ENCODE peak calls at places on chromosome 6, in nine cellular contexts. Y, Q, F, J, X, R, T, U and D are unnamed samples.

GRCh38 chr6:132400641-132401119 is 595 bp downstream of the MOXD1 start:
- DNase-seq in F (no peak), U (no peak), Y (peak; percentile 10), Q (no peak), J (no peak), T (peak; percentile 17), X (no peak), R (no peak), D (no peak)

GRCh38 chr6:107460074-107460631 is 789 bp upstream of the PDSS2 start:
- DNase-seq in J (no peak), Q (no peak), Y (no peak), X (peak; percentile 45), U (peak; percentile 49), F (no peak), R (no peak), T (no peak), D (no peak)

GRCh38 chr6:29294499-29294914 is 7.0 kb upstream of the OR14J1 start:
- DNase-seq in R (no peak), X (no peak), U (no peak), Q (no peak), T (no peak), F (no peak), J (no peak), Y (no peak), D (peak; percentile 41)

GRCh38 chr6:46044876-46045617 is 29.4 kb upstream of the CLIC5 start:
- DNase-seq in U (peak; percentile 32), Y (peak; percentile 67), Q (no peak), J (no peak), F (no peak), T (no peak), R (no peak), X (peak; percentile 87), D (peak; percentile 47)

GRCh38 chr6:48626421-48626820 is 515.4 kb upstream of the PTCHD4 start:
- DNase-seq in Y (no peak), R (no peak), Q (no peak), J (no peak), U (no peak), F (no peak), X (no peak), T (no peak), D (no peak)

GRCh38 chr6:45445749-45446454 is 68.2 kb upstream of the SUPT3H start:
- DNase-seq in F (no peak), Y (peak; percentile 99), T (peak; percentile 17), J (peak; percentile 61), U (peak; percentile 99), Q (peak; percentile 15), R (no peak), X (peak; percentile 99), D (peak; percentile 81)

GRCh38 chr6:132399376-132400074 is 1.8 kb downstream of the MOXD1 start:
- DNase-seq in T (no peak), Q (no peak), R (no peak), U (no peak), J (no peak), Y (peak; percentile 39), F (no peak), X (peak; percentile 36), D (no peak)

GRCh38 chr6:38127284-38127683 is 307.8 kb downstream of the ZFAND3 start:
- DNase-seq in F (no peak), U (no peak), J (no peak), T (no peak), Q (no peak), X (no peak), R (no peak), Y (no peak), D (no peak)

GRCh38 chr6:102402635-102403329 is 1009.3 kb downstream of the GRIK2 start:
- DNase-seq in Y (no peak), J (no peak), Q (no peak), R (no peak), U (no peak), F (no peak), X (no peak), T (no peak), D (no peak)

GRCh38 chr6:53857318-53858094 is 62.7 kb downstream of the LRRC1 start:
- DNase-seq in U (peak; percentile 24), R (no peak), Y (no peak), J (no peak), F (no peak), Q (no peak), X (no peak), T (no peak), D (no peak)

GRCh38 chr6:32668226-32668747 is 1.8 kb upstream of the HLA-DQB1 start:
- DNase-seq in X (peak; percentile 34), T (peak; percentile 30), Y (no peak), R (peak; percentile 94), U (no peak), Q (no peak), J (no peak), F (peak; percentile 62), D (peak; percentile 84)

GRCh38 chr6:95815389-95816056 is 200.3 kb upstream of the FUT9 start:
- DNase-seq in U (no peak), X (no peak), F (no peak), J (no peak), R (no peak), Q (no peak), Y (no peak), T (no peak), D (no peak)

GRCh38 chr6:151502499-151502898 is 8.7 kb downstream of the CCDC170 start:
- DNase-seq in Y (peak; percentile 37), J (no peak), F (no peak), U (peak; percentile 45), R (no peak), X (peak; percentile 17), Q (no peak), T (no peak), D (no peak)

GRCh38 chr6:49906511-49906910 is 40.2 kb upstream of the CRISP1 start:
- DNase-seq in U (no peak), Q (no peak), J (no peak), R (no peak), F (no peak), T (no peak), X (no peak), Y (no peak), D (no peak)

GRCh38 chr6:33826537-33826936 is 22.7 kb upstream of the MLN start:
- DNase-seq in R (peak; percentile 46), Q (no peak), T (no peak), X (no peak), J (no peak), Y (no peak), U (no peak), F (no peak), D (no peak)

GRCh38 chr6:7910298-7910653 is 312 bp downstream of the TXNDC5 start:
- DNase-seq in T (no peak), J (no peak), U (no peak), R (no peak), Y (no peak), F (no peak), X (no peak), Q (no peak), D (no peak)

GRCh38 chr6:24951831-24952299 is 16.1 kb upstream of the RIPOR2 start:
- DNase-seq in T (no peak), J (no peak), Q (no peak), Y (no peak), X (no peak), R (no peak), F (peak; percentile 31), U (no peak), D (peak; percentile 72)
- H3K4me3 ChIP-seq in T (no peak overlapping the region), J (no peak overlapping the region), Q (no peak overlapping the region), Y (no peak overlapping the region), X (no peak overlapping the region), R (no peak overlapping the region), F (peak overlapping the region; percentile 32), U (no peak overlapping the region), D (no peak overlapping the region)

DNA sequence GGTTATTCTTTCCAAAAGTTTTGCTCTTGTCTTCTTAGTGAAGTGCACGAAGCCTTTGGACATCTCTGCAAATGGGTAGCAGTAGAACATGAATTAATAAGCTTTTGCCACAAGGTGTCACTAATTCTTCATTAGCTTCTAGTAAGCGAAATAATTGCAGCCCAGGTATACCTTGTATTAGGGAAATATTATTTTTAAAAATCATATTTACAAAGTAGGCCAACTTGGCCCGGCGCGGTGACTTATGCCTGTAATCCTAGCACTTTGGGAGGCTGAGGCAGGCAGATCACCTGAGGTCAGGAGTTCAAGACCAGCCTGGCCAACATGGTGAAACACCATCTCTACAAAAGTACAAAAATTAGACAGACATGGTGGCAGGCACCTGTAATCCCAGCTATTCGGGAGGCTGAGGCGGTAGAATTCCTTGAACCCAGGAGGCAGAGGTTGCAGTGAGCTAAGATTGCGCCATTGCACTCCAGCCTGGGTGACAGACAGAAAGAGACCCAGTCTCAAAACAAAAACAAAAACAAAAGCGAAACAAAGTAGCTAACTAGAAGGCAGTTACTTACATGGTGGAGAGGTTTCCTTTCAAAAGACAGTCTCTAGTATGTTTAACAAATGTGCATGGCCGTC is 8.8 kb upstream of the RSPH3 start:
- DNase-seq in X (peak; percentile 57), J (no peak), Q (no peak), T (no peak), U (peak; percentile 32), F (no peak), Y (peak; percentile 46), R (peak; percentile 86), D (no peak)
- H3K4me3 ChIP-seq in X (no peak overlapping the region), J (no peak overlapping the region), Q (no peak overlapping the region), T (no peak overlapping the region), U (no peak overlapping the region), F (peak overlapping the region; percentile 24), Y (no peak overlapping the region), R (no peak overlapping the region), D (no peak overlapping the region)

DNA sequence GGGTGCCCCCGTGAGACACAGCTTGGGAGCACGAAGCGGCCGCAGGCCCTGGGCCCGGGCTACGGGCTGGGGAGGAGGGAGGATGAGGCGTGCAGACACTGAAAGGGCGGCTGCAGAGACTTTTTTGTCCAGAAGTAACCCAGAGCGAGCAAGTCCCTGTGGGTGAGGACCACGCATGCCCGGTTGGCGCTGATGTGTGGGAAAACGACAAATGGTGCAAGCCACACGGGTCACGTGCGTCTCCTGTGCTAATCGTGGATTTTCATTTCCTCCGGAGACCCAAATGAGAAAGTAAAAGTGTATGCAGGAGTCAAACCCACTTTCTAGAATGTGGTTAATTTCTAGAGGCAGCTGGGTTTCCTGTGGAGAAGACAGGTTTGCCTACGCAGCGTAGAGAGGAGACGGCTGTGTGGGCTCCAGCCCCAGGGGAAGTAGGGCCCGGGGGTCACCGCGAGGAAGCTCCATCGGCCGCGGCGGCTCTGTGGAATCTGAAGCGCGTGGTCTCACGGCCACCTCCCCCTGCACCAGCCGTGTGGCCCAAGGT is 19.0 kb downstream of the DLL1 start:
- DNase-seq in Y (no peak), F (peak; percentile 58), R (no peak), Q (no peak), X (no peak), J (peak; percentile 79), T (peak; percentile 89), U (no peak), D (peak; percentile 84)
- H3K4me3 ChIP-seq in Y (no peak overlapping the region), F (peak overlapping the region; percentile 52), R (no peak overlapping the region), Q (no peak overlapping the region), X (no peak overlapping the region), J (no peak overlapping the region), T (peak overlapping the region; percentile 45), U (no peak overlapping the region), D (peak overlapping the region; percentile 41)

DNA sequence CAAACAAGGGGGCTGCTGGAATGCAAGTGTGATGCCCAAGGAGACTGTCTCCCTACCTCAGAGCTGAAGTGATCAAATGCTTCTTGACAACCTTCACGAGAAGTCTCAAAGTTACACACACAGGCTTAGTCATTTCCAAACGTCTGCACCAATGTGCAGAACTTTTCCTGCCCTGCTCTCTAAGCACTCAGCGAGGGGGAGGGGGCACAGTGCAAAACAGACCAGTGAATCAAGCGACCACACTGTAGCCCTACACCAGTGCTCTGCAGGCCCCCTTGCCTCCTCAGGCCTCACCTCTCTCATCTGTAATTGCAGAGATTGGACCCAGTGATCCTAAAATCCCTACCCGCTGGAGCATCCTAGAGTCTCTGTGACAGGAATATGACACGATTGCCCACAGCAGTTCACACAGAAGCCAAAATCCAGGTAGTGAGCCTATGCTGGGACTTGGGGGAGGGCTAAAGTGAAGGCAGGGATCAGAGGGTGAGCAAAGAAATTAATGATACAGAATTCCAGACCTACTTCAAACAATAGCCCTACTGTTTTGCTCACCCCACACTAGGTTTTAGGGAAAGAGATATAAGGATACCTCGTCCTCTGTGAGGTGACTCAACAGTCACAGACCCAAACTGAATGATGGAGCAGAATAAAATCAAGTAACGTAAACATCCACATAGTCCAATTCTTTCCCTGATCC is 56.4 kb downstream of the ATXN1 start:
- DNase-seq in F (no peak), R (no peak), U (no peak), Q (no peak), T (no peak), Y (no peak), J (no peak), X (peak; percentile 59), D (no peak)
- H3K4me3 ChIP-seq in F (peak overlapping the region; percentile 21), R (no peak overlapping the region), U (no peak overlapping the region), Q (peak overlapping the region; percentile 28), T (no peak overlapping the region), Y (peak overlapping the region; percentile 69), J (no peak overlapping the region), X (no peak overlapping the region), D (no peak overlapping the region)